ENCODE peak calls at places on chromosomes 11 and 22, in eight cellular contexts. One of them, this sample, is unnamed. For H3K27me3 and H3K4me1, the result is how much of the 10 kb centered on the place peaks cover.

GRCh38 chr11:72844356-72844755 is 30.1 kb downstream of the ATG16L2 start:
- DNase-seq in DND-41: no peak
- DNase-seq in heart left ventricle: no peak
- DNase-seq in trophoblast cell: no peak
- DNase-seq in body of pancreas: no peak
- DNase-seq in neural progenitor cell: no peak
- DNase-seq in lower lobe of right lung: no peak
- DNase-seq in CD8-positive, alpha-beta T cell: no peak
- DNase-seq in this sample: no peak

GRCh38 chr11:69259072-69259471 is 34.9 kb upstream of the MYEOV start:
- DNase-seq in body of pancreas: no peak
- DNase-seq in CD8-positive, alpha-beta T cell: no peak
- DNase-seq in neural progenitor cell: no peak
- DNase-seq in lower lobe of right lung: no peak
- DNase-seq in trophoblast cell: no peak
- DNase-seq in DND-41: no peak
- DNase-seq in heart left ventricle: no peak
- DNase-seq in this sample: no peak

GRCh38 chr11:62542750-62543567 is 3.6 kb downstream of the AHNAK start:
- DNase-seq in trophoblast cell: peak
- DNase-seq in CD8-positive, alpha-beta T cell: peak
- DNase-seq in lower lobe of right lung: peak
- DNase-seq in heart left ventricle: peak
- DNase-seq in neural progenitor cell: peak
- DNase-seq in DND-41: peak
- DNase-seq in body of pancreas: peak
- DNase-seq in this sample: peak

GRCh38 chr11:131656839-131657211 is 286.4 kb downstream of the NTM start:
- DNase-seq in body of pancreas: no peak
- DNase-seq in neural progenitor cell: peak
- DNase-seq in trophoblast cell: no peak
- DNase-seq in CD8-positive, alpha-beta T cell: no peak
- DNase-seq in heart left ventricle: no peak
- DNase-seq in lower lobe of right lung: no peak
- DNase-seq in DND-41: no peak
- DNase-seq in this sample: no peak

GRCh38 chr11:35211952-35212351 is 73.0 kb downstream of the CD44 start:
- DNase-seq in lower lobe of right lung: no peak
- DNase-seq in DND-41: no peak
- DNase-seq in neural progenitor cell: no peak
- DNase-seq in heart left ventricle: no peak
- DNase-seq in CD8-positive, alpha-beta T cell: no peak
- DNase-seq in trophoblast cell: peak
- DNase-seq in body of pancreas: no peak
- DNase-seq in this sample: no peak

GRCh38 chr11:114525682-114526081 is 34.0 kb downstream of the NXPE1 start:
- DNase-seq in CD8-positive, alpha-beta T cell: no peak
- DNase-seq in body of pancreas: no peak
- DNase-seq in trophoblast cell: no peak
- DNase-seq in heart left ventricle: no peak
- DNase-seq in DND-41: no peak
- DNase-seq in neural progenitor cell: no peak
- DNase-seq in lower lobe of right lung: no peak
- DNase-seq in this sample: no peak

GRCh38 chr11:124799384-124800225 is 601 bp downstream of the MSANTD2 start:
- DNase-seq in DND-41: peak
- DNase-seq in body of pancreas: peak
- DNase-seq in heart left ventricle: peak
- DNase-seq in CD8-positive, alpha-beta T cell: peak
- DNase-seq in trophoblast cell: peak
- DNase-seq in lower lobe of right lung: peak
- DNase-seq in neural progenitor cell: peak
- DNase-seq in this sample: peak

GRCh38 chr11:102985850-102986249 is 30.3 kb upstream of the MMP13 start:
- DNase-seq in heart left ventricle: no peak
- DNase-seq in trophoblast cell: no peak
- DNase-seq in CD8-positive, alpha-beta T cell: no peak
- DNase-seq in DND-41: no peak
- DNase-seq in body of pancreas: no peak
- DNase-seq in lower lobe of right lung: no peak
- DNase-seq in neural progenitor cell: no peak
- DNase-seq in this sample: no peak

GRCh38 chr11:64659417-64660144 is 63.4 kb downstream of the NRXN2 start:
- DNase-seq in body of pancreas: no peak
- DNase-seq in heart left ventricle: no peak
- DNase-seq in trophoblast cell: peak
- DNase-seq in lower lobe of right lung: peak
- DNase-seq in neural progenitor cell: no peak
- DNase-seq in CD8-positive, alpha-beta T cell: no peak
- DNase-seq in DND-41: no peak
- DNase-seq in this sample: no peak

GRCh38 chr11:10540546-10540914 is 457 bp downstream of the RNF141 start:
- DNase-seq in CD8-positive, alpha-beta T cell: no peak
- DNase-seq in DND-41: no peak
- DNase-seq in trophoblast cell: peak
- DNase-seq in heart left ventricle: peak
- DNase-seq in body of pancreas: peak
- DNase-seq in neural progenitor cell: peak
- DNase-seq in lower lobe of right lung: no peak
- DNase-seq in this sample: no peak

GRCh38 chr11:64841592-64842365 is 2.7 kb downstream of the CDC42BPG start:
- DNase-seq in DND-41: no peak
- DNase-seq in heart left ventricle: no peak
- DNase-seq in lower lobe of right lung: no peak
- DNase-seq in trophoblast cell: peak
- DNase-seq in body of pancreas: no peak
- DNase-seq in neural progenitor cell: peak
- DNase-seq in CD8-positive, alpha-beta T cell: no peak
- DNase-seq in this sample: no peak

DNA sequence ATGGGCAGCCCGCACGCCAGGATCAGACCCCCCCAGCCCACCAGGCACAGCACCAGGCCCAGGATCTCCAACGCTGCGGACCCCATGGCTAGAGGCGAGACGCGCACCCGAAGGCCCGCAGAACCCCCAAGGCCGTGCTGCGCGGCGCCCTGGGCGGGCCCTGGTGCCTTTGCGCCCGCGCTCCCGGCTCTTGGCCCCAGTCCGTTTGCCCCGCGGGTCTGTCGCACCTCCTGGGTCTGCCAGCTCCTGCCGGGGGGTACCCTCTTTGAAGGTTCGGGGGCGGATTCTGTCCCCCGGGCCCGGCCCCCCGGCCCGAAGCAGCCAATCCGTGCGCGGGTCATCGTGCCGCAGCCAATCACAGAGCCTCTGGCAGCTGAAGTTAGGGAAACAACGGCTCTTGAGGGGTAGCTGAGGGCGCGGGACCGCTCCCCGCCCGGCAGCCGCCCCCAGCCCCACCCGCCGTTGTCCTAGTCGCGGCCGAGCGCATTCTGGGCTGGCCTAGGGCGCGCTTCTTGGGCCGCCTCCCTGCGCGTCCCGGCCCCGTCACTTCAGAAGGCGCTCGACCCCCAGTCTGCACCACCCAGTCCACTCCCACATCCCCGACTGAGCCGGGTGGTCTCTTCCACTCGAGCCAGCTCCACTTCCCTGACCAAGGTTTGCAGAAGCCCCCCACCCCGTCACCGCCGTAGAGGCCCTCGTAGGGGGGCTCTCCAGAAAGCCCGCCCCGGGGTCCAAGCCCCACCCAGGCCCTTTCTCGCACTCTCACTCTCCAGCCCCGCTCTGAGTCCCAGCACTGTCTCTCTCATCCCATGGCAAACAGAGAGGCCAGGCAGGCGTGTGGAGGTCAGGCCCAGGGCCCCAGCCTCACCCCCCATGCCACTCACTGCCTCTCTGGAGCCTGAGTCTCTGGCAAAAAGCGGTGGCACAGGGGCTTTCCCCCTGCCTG is at the start of gene CLDN5:
- DNase-seq in lower lobe of right lung: peak
- DNase-seq in heart left ventricle: peak
- DNase-seq in trophoblast cell: no peak
- DNase-seq in neural progenitor cell: peak
- DNase-seq in DND-41: no peak
- DNase-seq in body of pancreas: no peak
- DNase-seq in CD8-positive, alpha-beta T cell: no peak
- DNase-seq in this sample: peak
- H3K27me3 ChIP-seq in lower lobe of right lung: half or more
- H3K27me3 ChIP-seq in heart left ventricle: under half
- H3K27me3 ChIP-seq in trophoblast cell: under half
- H3K27me3 ChIP-seq in neural progenitor cell: half or more
- H3K27me3 ChIP-seq in DND-41: under half
- H3K27me3 ChIP-seq in body of pancreas: under half
- H3K27me3 ChIP-seq in CD8-positive, alpha-beta T cell: under half
- H3K27me3 ChIP-seq in this sample: under half

DNA sequence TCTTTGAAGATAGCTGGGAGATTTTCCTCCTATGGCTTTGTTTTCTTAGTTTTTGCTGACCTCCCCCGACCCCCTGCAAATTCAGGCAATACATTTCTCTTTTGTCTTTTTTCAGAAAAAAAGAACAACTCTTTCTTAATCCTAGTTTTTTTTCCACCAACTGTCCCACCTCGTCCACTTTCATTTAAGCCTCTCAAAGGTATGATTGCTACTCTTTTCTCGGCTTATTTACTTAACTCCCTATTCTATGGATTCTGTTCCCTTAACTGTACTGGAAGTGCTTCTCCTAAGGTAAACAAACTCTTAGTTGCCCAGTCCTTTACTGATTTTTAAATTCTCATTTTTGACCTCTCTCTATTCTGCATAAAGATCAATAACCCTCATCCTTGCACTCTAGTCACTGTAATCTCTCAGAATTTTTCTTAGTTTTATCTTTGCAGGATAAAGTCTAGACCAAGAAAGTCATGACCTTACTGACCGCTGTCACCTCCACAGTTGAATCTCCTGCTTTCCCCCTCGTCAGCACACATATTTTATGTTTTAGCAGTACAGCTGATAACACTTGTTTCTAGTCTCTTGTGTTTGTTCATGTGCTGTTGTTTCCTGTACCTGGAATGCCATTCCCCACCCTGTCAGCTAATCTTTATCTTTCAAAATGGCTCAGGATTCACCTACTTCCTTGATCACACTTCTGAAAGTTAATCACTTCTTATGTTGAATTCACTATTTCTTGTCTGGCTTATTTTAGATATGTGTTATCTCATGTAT is 14.9 kb downstream of the TBCEL start:
- DNase-seq in lower lobe of right lung: no peak
- DNase-seq in heart left ventricle: no peak
- DNase-seq in CD8-positive, alpha-beta T cell: no peak
- DNase-seq in body of pancreas: no peak
- DNase-seq in neural progenitor cell: no peak
- DNase-seq in DND-41: no peak
- DNase-seq in trophoblast cell: no peak
- DNase-seq in this sample: no peak
- H3K4me1 ChIP-seq in lower lobe of right lung: under half
- H3K4me1 ChIP-seq in heart left ventricle: under half
- H3K4me1 ChIP-seq in CD8-positive, alpha-beta T cell: under half
- H3K4me1 ChIP-seq in body of pancreas: under half
- H3K4me1 ChIP-seq in neural progenitor cell: under half
- H3K4me1 ChIP-seq in DND-41: under half
- H3K4me1 ChIP-seq in trophoblast cell: under half
- H3K4me1 ChIP-seq in this sample: under half

GRCh38 chr22:44331881-44332714 is 19.3 kb upstream of the SHISAL1 start:
- DNase-seq in CD8-positive, alpha-beta T cell: no peak
- DNase-seq in DND-41: no peak
- DNase-seq in heart left ventricle: peak
- DNase-seq in lower lobe of right lung: no peak
- DNase-seq in neural progenitor cell: peak
- DNase-seq in body of pancreas: no peak
- DNase-seq in trophoblast cell: no peak
- DNase-seq in this sample: no peak
- H3K27me3 ChIP-seq in CD8-positive, alpha-beta T cell: under half
- H3K27me3 ChIP-seq in DND-41: under half
- H3K27me3 ChIP-seq in heart left ventricle: under half
- H3K27me3 ChIP-seq in lower lobe of right lung: half or more
- H3K27me3 ChIP-seq in neural progenitor cell: half or more
- H3K27me3 ChIP-seq in body of pancreas: under half
- H3K27me3 ChIP-seq in trophoblast cell: under half
- H3K27me3 ChIP-seq in this sample: under half

DNA sequence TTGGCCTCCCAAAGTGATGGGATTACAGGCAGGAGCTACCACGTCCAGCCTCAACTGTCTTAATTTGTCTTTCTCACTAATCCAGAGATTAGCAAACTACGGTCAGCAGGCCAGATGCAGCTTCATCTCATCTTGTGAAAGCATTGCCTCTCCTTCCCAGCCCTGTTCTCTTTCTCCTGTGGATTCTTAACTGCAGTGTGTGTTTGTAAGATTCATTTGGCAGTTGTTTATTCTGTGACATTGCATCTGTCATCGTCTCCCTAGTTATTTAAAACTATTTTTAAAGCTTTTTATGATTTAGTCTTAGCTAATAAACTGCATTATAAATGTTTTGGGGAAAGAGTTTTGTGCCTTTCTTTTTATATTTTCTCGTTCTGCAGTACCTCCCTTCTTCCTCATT is 29.2 kb downstream of the RNF169 start:
- DNase-seq in DND-41: no peak
- DNase-seq in heart left ventricle: no peak
- DNase-seq in body of pancreas: no peak
- DNase-seq in lower lobe of right lung: no peak
- DNase-seq in trophoblast cell: no peak
- DNase-seq in CD8-positive, alpha-beta T cell: no peak
- DNase-seq in neural progenitor cell: no peak
- DNase-seq in this sample: no peak
- H3K4me1 ChIP-seq in DND-41: under half
- H3K4me1 ChIP-seq in heart left ventricle: under half
- H3K4me1 ChIP-seq in body of pancreas: under half
- H3K4me1 ChIP-seq in lower lobe of right lung: under half
- H3K4me1 ChIP-seq in trophoblast cell: under half
- H3K4me1 ChIP-seq in CD8-positive, alpha-beta T cell: under half
- H3K4me1 ChIP-seq in neural progenitor cell: under half
- H3K4me1 ChIP-seq in this sample: under half

GRCh38 chr22:19724927-19725661 is 1.8 kb downstream of the GP1BB start:
- DNase-seq in CD8-positive, alpha-beta T cell: no peak
- DNase-seq in heart left ventricle: no peak
- DNase-seq in DND-41: no peak
- DNase-seq in lower lobe of right lung: no peak
- DNase-seq in trophoblast cell: no peak
- DNase-seq in body of pancreas: no peak
- DNase-seq in neural progenitor cell: no peak
- DNase-seq in this sample: no peak
- H3K27me3 ChIP-seq in CD8-positive, alpha-beta T cell: under half
- H3K27me3 ChIP-seq in heart left ventricle: under half
- H3K27me3 ChIP-seq in DND-41: under half
- H3K27me3 ChIP-seq in lower lobe of right lung: under half
- H3K27me3 ChIP-seq in trophoblast cell: half or more
- H3K27me3 ChIP-seq in body of pancreas: under half
- H3K27me3 ChIP-seq in neural progenitor cell: half or more
- H3K27me3 ChIP-seq in this sample: under half

DNA sequence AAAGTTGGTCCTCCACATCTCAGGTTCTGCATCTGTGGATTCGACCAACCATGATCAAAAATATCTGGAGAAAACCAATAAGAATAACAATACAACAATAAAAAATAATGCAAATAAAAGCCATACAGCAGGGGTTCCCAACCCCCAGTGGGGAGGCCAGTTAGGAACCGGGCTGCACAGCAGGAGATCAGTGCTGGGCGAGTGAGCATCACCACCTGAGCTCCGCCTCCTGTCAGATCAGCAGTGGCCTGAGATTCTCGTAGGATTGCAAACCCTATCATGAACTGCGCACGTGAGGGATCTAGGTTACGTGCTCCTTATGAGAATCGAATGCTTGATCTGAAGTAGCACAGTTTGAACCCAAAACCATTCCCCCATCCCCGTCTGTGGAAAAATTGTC is 25.4 kb upstream of the MYO18B start:
- DNase-seq in trophoblast cell: no peak
- DNase-seq in neural progenitor cell: peak
- DNase-seq in DND-41: no peak
- DNase-seq in body of pancreas: no peak
- DNase-seq in heart left ventricle: no peak
- DNase-seq in CD8-positive, alpha-beta T cell: no peak
- DNase-seq in lower lobe of right lung: no peak
- DNase-seq in this sample: no peak
- H3K4me1 ChIP-seq in trophoblast cell: under half
- H3K4me1 ChIP-seq in neural progenitor cell: under half
- H3K4me1 ChIP-seq in DND-41: under half
- H3K4me1 ChIP-seq in body of pancreas: under half
- H3K4me1 ChIP-seq in heart left ventricle: under half
- H3K4me1 ChIP-seq in CD8-positive, alpha-beta T cell: under half
- H3K4me1 ChIP-seq in lower lobe of right lung: under half
- H3K4me1 ChIP-seq in this sample: under half